ENCODE peak calls at places on chromosome 4, in six cellular contexts. Z is right atrium auricular region, B is GM23248, U is H1, W is DND-41, H is transverse colon. P is an unnamed sample. For H3K4me1 and H3K36me3, the result is how much of the 10 kb centered on the place peaks cover.

GRCh38 chr4:184983660-184984356 is 34.5 kb upstream of the HELT start:
- DNase-seq in Z (no peak), B (peak), U (peak), W (peak), H (peak), P (no peak)

GRCh38 chr4:9762823-9763475 is 18.5 kb upstream of the DRD5 start:
- DNase-seq in Z (peak), B (peak), U (peak), W (peak), H (peak), P (no peak)

GRCh38 chr4:135281230-135281629 is 1079.6 kb upstream of the PABPC4L start:
- DNase-seq in Z (no peak), B (no peak), U (no peak), W (no peak), H (no peak), P (no peak)

GRCh38 chr4:184317234-184317918 is 99.7 kb upstream of the ENPP6 start:
- DNase-seq in Z (no peak), B (no peak), U (peak), W (no peak), H (no peak), P (no peak)

GRCh38 chr4:4677825-4678522 is 136.1 kb upstream of the STX18 start:
- DNase-seq in Z (peak), B (peak), U (peak), W (peak), H (no peak), P (no peak)

GRCh38 chr4:164872481-164872880 is 4.5 kb upstream of the APELA start:
- DNase-seq in Z (no peak), B (no peak), U (no peak), W (no peak), H (no peak), P (no peak)

GRCh38 chr4:24730256-24731001 is 64.9 kb upstream of the SOD3 start:
- DNase-seq in Z (peak), B (peak), U (peak), W (no peak), H (peak), P (peak)

GRCh38 chr4:39712819-39713607 is 15.1 kb downstream of the UBE2K start:
- DNase-seq in Z (peak), B (no peak), U (peak), W (no peak), H (no peak), P (no peak)

GRCh38 chr4:156638925-156639605 is 332.5 kb downstream of the PDGFC start:
- DNase-seq in Z (no peak), B (peak), U (no peak), W (no peak), H (no peak), P (no peak)

GRCh38 chr4:101169044-101170014 is 178.0 kb downstream of the PPP3CA start:
- DNase-seq in Z (peak), B (peak), U (peak), W (peak), H (peak), P (no peak)

GRCh38 chr4:164790249-164790648 is 36.3 kb downstream of the SMIM31 start:
- DNase-seq in Z (no peak), B (no peak), U (no peak), W (no peak), H (no peak), P (no peak)

GRCh38 chr4:67575232-67575888 is 16.8 kb downstream of the STAP1 start:
- DNase-seq in Z (no peak), B (no peak), U (no peak), W (no peak), H (no peak), P (no peak)

GRCh38 chr4:67941074-67941473 is 22.2 kb downstream of the TMPRSS11A start:
- DNase-seq in Z (no peak), B (no peak), U (no peak), W (no peak), H (no peak), P (no peak)

GRCh38 chr4:152399246-152399645 is 136.6 kb downstream of the FBXW7 start:
- DNase-seq in Z (no peak), B (no peak), U (no peak), W (no peak), H (no peak), P (no peak)

GRCh38 chr4:146522862-146523205 is 1.1 kb upstream of the SLC10A7 start:
- DNase-seq in Z (no peak), B (peak), U (no peak), W (no peak), H (no peak), P (no peak)

GRCh38 chr4:149997881-149998421 is 80.3 kb upstream of the DCLK2 start:
- DNase-seq in Z (no peak), B (peak), U (no peak), W (no peak), H (peak), P (no peak)

GRCh38 chr4:138222041-138222440 is 20.1 kb downstream of the SLC7A11 start:
- DNase-seq in Z (no peak), B (peak), U (no peak), W (no peak), H (no peak), P (no peak)

GRCh38 chr4:121277194-121278105 is 103.4 kb downstream of the QRFPR start:
- DNase-seq in Z (no peak), B (peak), U (no peak), W (no peak), H (peak), P (no peak)

GRCh38 chr4:183030823-183031222 is 68.2 kb upstream of the WWC2 start:
- DNase-seq in Z (no peak), B (no peak), U (no peak), W (no peak), H (no peak), P (no peak)

GRCh38 chr4:183026701-183027100 is 72.4 kb upstream of the WWC2 start:
- DNase-seq in Z (no peak), B (no peak), U (no peak), W (no peak), H (no peak), P (no peak)

DNA sequence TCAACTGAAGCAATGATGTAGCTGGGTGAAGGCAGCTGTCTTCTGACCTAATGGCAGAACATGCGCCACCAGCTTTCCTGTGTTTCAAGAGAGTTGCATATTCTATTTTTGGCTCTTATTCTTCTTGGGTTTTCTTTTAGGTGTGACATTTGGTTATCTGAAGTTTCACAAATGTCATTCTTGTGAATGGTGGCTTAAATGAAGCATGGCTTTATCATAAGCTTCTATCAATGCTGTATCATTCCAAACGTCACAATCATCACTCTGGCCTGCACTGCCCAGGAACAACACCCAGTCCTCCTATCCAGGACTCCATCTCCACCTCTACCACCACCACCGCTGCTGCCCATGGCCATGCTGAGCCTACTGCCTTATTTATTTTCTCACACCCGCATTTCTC is 69.7 kb upstream of the WWC2 start:
- DNase-seq in Z (no peak), B (no peak), U (no peak), W (no peak), H (no peak), P (no peak)
- H3K4me3 ChIP-seq in Z (no peak), B (no peak), U (no peak), W (no peak), H (no peak), P (no peak)

DNA sequence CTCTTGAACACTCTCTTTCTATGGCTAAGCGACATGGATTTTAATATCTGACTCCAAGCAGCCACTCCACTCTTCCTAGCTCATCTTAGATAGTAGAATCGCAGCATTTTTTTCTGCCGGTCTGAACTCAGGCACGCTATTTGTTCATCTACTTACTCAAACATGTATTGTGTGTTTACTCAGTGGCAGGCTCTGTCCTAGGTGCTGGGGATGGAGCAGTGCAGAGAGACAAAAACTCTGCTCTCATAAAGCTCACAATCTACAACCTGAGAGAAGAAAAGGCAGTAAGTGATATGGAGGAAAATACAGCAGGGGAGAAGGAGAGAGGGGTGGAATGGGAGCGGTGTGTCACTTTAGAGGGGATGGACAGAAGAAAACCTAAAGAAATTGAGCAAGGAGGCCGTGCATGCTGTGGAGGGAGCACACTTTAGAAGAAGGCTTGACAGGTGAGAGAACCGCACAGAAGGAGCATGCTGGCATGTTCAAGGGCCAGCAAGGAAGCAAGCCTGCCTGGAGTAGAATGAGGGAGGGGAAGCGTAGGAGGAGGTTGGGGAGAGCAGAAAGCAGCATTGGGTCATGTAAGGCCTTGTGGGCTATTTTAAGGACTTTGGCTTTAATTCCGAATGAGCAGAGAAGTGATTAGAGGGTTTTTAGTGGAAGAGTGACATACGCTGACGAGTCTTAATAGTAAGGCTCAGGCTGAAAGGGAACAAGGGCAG is 132.0 kb downstream of the ANK2 start:
- DNase-seq in Z (no peak), B (no peak), U (no peak), W (no peak), H (no peak), P (no peak)
- H3K4me1 ChIP-seq in Z (half or more), B (under half), U (under half), W (under half), H (under half), P (under half)

GRCh38 chr4:99847362-99847976 is 30.8 kb downstream of the DAPP1 start:
- DNase-seq in Z (no peak), B (no peak), U (no peak), W (no peak), H (no peak), P (no peak)

GRCh38 chr4:99846891-99847290 is 30.3 kb downstream of the DAPP1 start:
- DNase-seq in Z (no peak), B (no peak), U (no peak), W (no peak), H (no peak), P (no peak)

GRCh38 chr4:99845179-99845578 is 28.6 kb downstream of the DAPP1 start:
- DNase-seq in Z (no peak), B (no peak), U (no peak), W (no peak), H (no peak), P (no peak)

GRCh38 chr4:99845708-99846469 is 29.3 kb downstream of the DAPP1 start:
- DNase-seq in Z (no peak), B (no peak), U (no peak), W (no peak), H (no peak), P (no peak)

DNA sequence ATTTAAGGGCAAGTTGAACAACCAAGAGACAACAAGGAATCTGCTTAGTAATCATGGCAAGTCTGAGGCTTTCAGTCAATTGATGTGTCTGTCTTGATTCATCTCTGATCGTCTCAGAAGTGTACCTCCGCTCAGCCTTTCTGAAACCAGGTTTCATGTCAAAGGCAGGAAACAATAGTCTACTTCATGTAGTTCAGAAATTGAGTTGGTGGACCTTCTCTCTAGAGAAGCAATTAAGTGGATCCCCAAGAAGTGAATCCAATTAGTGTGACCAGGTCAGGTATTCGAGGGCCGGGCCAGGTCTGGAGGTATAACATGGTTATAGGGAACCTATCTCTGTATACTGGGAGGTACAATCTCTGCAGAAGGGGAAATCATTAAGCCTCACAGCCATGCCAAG is 31.9 kb downstream of the DAPP1 start:
- DNase-seq in Z (no peak), B (no peak), U (no peak), W (no peak), H (no peak), P (no peak)
- H3K36me3 ChIP-seq in Z (under half), B (under half), U (under half), W (under half), H (under half), P (under half)

GRCh38 chr4:15809473-15809872 is 31.3 kb downstream of the CD38 start:
- DNase-seq in Z (no peak), B (no peak), U (no peak), W (no peak), H (no peak), P (no peak)
- H3K4me3 ChIP-seq in Z (peak), B (no peak), U (no peak), W (no peak), H (no peak), P (peak)

GRCh38 chr4:102342404-102343074 is 2.7 kb downstream of the SLC39A8 start:
- DNase-seq in Z (no peak), B (no peak), U (no peak), W (no peak), H (no peak), P (no peak)
- H3K4me1 ChIP-seq in Z (under half), B (under half), U (under half), W (under half), H (under half), P (under half)

GRCh38 chr4:1207603-1208265 is 35.4 kb upstream of the SPON2 start:
- DNase-seq in Z (no peak), B (peak), U (peak), W (no peak), H (peak), P (no peak)

GRCh38 chr4:1208970-1209704 is 36.8 kb upstream of the SPON2 start:
- DNase-seq in Z (no peak), B (no peak), U (no peak), W (no peak), H (peak), P (no peak)

GRCh38 chr4:1207157-1207470 is 34.7 kb upstream of the SPON2 start:
- DNase-seq in Z (no peak), B (no peak), U (peak), W (no peak), H (no peak), P (no peak)

GRCh38 chr4:1209821-1210220 is 37.4 kb upstream of the SPON2 start:
- DNase-seq in Z (peak), B (peak), U (no peak), W (no peak), H (peak), P (no peak)

DNA sequence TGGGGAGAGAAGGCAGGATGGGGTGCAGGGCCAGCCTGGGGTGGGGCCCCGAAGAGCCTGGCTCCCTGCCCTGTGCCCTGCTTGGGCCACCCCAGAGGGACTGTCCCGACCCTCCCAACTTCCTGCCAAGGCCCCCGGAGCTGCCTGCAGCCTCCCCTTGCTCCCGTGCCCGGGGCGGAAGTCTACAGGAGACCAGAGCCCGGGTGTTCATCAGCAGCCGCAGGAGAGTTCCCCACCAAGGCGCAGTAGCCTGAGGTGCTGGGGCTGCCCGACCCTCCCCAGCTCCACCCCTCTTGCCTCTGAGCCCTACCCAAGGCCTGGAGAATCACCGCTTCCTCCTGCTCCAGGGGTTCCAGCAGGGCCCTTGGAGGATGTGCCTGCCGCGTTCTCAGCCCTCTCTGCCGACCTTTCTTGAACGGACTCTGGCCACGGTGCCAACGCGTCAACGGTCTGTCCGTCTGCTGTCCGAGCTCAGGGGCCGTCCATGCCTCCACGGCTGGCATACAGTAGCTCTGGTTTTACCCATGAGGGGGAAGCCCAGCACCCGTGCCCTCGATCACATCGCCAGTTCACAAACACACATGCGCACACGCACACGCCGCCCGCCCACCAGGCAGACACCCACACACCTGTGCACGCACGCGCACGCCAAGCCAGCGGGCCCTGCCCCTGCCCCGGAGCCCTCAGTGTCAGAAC is 36.0 kb upstream of the SPON2 start:
- DNase-seq in Z (no peak), B (no peak), U (no peak), W (no peak), H (peak), P (no peak)
- H3K36me3 ChIP-seq in Z (under half), B (under half), U (under half), W (under half), H (under half), P (under half)

GRCh38 chr4:140567722-140568121 is 1.0 kb downstream of the UCP1 start:
- DNase-seq in Z (no peak), B (peak), U (peak), W (no peak), H (no peak), P (no peak)
- H3K4me3 ChIP-seq in Z (peak), B (peak), U (peak), W (no peak), H (no peak), P (peak)

DNA sequence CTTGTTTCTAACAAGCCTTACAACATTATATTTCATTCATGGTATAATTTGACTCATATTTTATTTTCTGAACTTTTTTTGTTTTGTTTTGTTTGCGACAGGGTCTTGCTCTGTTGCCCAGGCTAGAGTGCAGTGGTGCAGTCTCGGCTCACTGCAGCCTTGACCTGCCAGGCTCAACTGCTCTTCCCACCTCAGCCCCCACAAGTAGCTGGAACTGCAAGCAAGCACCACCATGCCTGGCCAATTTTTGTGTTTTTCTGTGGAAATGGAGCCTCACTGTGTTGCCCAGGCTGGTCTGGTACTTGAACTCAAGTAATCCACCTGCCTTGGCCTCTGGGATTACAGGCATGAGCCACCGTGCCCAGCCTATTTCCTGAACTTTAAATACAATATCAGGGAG is 42.5 kb downstream of the GRID2 start:
- DNase-seq in Z (no peak), B (no peak), U (no peak), W (no peak), H (no peak), P (no peak)
- H3K4me1 ChIP-seq in Z (under half), B (under half), U (under half), W (under half), H (under half), P (under half)

GRCh38 chr4:76998251-76998901 is 48.8 kb downstream of the SEPTIN11 start:
- DNase-seq in Z (no peak), B (peak), U (no peak), W (no peak), H (no peak), P (no peak)

GRCh38 chr4:77003400-77003799 is 53.8 kb downstream of the SEPTIN11 start:
- DNase-seq in Z (no peak), B (no peak), U (no peak), W (no peak), H (no peak), P (no peak)

GRCh38 chr4:77001907-77002306 is 52.4 kb downstream of the SEPTIN11 start:
- DNase-seq in Z (no peak), B (peak), U (no peak), W (no peak), H (no peak), P (no peak)

GRCh38 chr4:77002721-77003120 is 53.2 kb downstream of the SEPTIN11 start:
- DNase-seq in Z (no peak), B (no peak), U (no peak), W (no peak), H (no peak), P (no peak)

DNA sequence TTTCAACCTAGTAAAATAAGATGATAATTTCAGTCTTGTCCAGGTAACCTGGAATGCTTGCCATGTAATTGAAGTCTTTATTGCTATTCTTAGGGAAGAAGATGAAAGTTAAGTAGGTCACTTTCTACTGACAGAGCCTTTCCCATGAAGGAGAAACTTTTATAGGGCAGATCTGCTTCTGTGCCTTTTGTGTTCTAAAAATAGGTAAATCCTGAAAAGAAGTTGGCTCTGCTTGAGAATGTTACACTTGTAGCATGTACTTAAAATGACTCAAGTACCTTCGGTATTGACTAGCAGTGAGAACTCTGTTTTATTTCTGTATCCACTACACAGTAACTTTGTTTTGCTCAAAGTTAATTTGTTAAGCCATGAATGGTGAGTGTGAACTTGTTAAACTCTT is 52.8 kb downstream of the SEPTIN11 start:
- DNase-seq in Z (no peak), B (no peak), U (no peak), W (no peak), H (no peak), P (no peak)
- H3K36me3 ChIP-seq in Z (under half), B (half or more), U (under half), W (under half), H (under half), P (under half)

DNA sequence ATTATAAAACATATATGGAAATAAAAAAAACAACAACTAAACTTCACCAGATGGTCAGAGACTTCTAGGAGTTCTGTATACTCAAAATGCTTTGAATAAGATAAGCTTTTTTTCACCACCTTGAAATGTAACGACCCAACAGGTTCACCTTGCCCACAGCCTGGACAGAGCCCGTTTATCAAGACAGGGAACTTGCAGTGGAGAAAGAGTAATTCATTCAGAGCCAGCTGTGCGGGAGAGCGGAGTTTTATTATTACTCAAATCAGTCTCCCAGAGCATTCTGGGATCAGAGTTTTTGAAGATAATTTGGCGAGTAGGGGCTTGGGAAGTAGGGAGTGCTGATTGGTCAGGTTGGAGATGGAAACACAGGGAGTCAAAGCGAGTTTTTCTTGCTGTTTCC is 38.5 kb downstream of the AGA start:
- DNase-seq in Z (no peak), B (no peak), U (no peak), W (no peak), H (no peak), P (no peak)
- H3K4me3 ChIP-seq in Z (no peak), B (no peak), U (no peak), W (no peak), H (no peak), P (peak)

P was measured in thoracic aorta.